ENCODE peak calls at places on chromosomes 12 and 14, in five cellular contexts. F, I, W, T and M are unnamed samples.

GRCh38 chr12:59182660-59183455 is 262.6 kb upstream of the LRIG3 start:
- DNase-seq in W (no peak), T (no peak), I (peak; percentile 3), F (no peak), M (no peak)

GRCh38 chr14:102544034-102544744 is 34.6 kb upstream of the ANKRD9 start:
- DNase-seq in F (peak; percentile 54), I (no peak), T (no peak), W (no peak), M (no peak)

GRCh38 chr12:89384050-89384749 is 31.9 kb upstream of the DUSP6 start:
- DNase-seq in F (peak; percentile 48), W (peak; percentile 40), T (peak; percentile 8), I (peak; percentile 92), M (no peak)

GRCh38 chr14:99081880-99082279 is 190.1 kb downstream of the BCL11B start:
- DNase-seq in T (no peak), I (no peak), W (no peak), F (no peak), M (no peak)

GRCh38 chr14:35247777-35248475 is 44.3 kb upstream of the PSMA6 start:
- DNase-seq in T (no peak), F (no peak), W (no peak), I (peak; percentile 49), M (no peak)

GRCh38 chr12:109538191-109538863 is 35.0 kb downstream of the MMAB start:
- DNase-seq in T (peak; percentile 80), I (no peak), W (no peak), F (no peak), M (no peak)

GRCh38 chr12:14954269-14954668 is 7.1 kb downstream of the ARHGDIB start:
- DNase-seq in T (no peak), W (no peak), I (no peak), F (no peak), M (peak; percentile 19)

GRCh38 chr14:61406670-61407069 is 85.3 kb downstream of the PRKCH start:
- DNase-seq in F (no peak), W (no peak), I (no peak), T (no peak), M (no peak)

GRCh38 chr12:55019784-55020183 is at the start of gene NEUROD4:
- DNase-seq in W (peak; percentile 19), F (peak; percentile 96), I (peak; percentile 52), T (peak; percentile 36), M (no peak)

GRCh38 chr14:101065246-101065645 is 161.7 kb upstream of the RTL1 start:
- DNase-seq in W (no peak), I (no peak), F (no peak), T (no peak), M (no peak)

GRCh38 chr14:96089401-96089800 is 50.2 kb downstream of the C14orf132 start:
- DNase-seq in I (no peak), F (no peak), W (no peak), T (no peak), M (no peak)

GRCh38 chr14:29627141-29627540 is 300.5 kb downstream of the PRKD1 start:
- DNase-seq in F (no peak), T (no peak), W (no peak), I (peak; percentile 57), M (no peak)

GRCh38 chr14:106737025-106737424 is 1210.6 kb downstream of the TMEM121 start:
- DNase-seq in F (no peak), T (no peak), W (no peak), I (no peak), M (no peak)

GRCh38 chr14:95891742-95892141 is 15.1 kb downstream of the TUNAR start:
- DNase-seq in T (no peak), I (peak; percentile 75), W (no peak), F (no peak), M (no peak)

GRCh38 chr12:23415180-23415579 is 534.3 kb downstream of the SOX5 start:
- DNase-seq in T (no peak), W (no peak), F (no peak), I (no peak), M (no peak)

GRCh38 chr14:57692671-57693070 is 173.2 kb downstream of the SLC35F4 start:
- DNase-seq in W (no peak), T (no peak), F (peak; percentile 13), I (peak; percentile 34), M (no peak)

GRCh38 chr12:62933220-62933870 is 1.6 kb downstream of the PPM1H start:
- DNase-seq in W (peak; percentile 36), F (peak; percentile 57), I (no peak), T (no peak), M (no peak)

GRCh38 chr14:56738020-56738419 is 72.3 kb downstream of the OTX2 start:
- DNase-seq in T (no peak), W (no peak), I (no peak), F (no peak), M (no peak)

GRCh38 chr14:23436327-23437141 is 1.1 kb upstream of the MYH7 start:
- DNase-seq in T (no peak), F (peak; percentile 67), I (no peak), W (no peak), M (no peak)

GRCh38 chr12:3315201-3315661 is 175.8 kb upstream of the PRMT8 start:
- DNase-seq in T (peak; percentile 60), F (no peak), I (peak; percentile 81), W (peak; percentile 76), M (no peak)

GRCh38 chr14:20707622-20708021 is 19.1 kb downstream of the ANG start:
- DNase-seq in T (no peak), F (no peak), I (no peak), W (no peak), M (no peak)

GRCh38 chr12:105480162-105480561 is 149.7 kb downstream of the C12orf75 start:
- DNase-seq in W (no peak), I (peak; percentile 31), F (peak; percentile 51), T (no peak), M (no peak)

GRCh38 chr12:49867580-49868341 is 24.9 kb upstream of the BCDIN3D start:
- DNase-seq in I (no peak), T (peak; percentile 55), F (no peak), W (no peak), M (no peak)

GRCh38 chr14:102154121-102154520 is 14.4 kb downstream of the WDR20 start:
- DNase-seq in T (no peak), F (no peak), I (no peak), W (no peak), M (no peak)

GRCh38 chr14:26856832-26857508 is 259.1 kb upstream of the NOVA1 start:
- DNase-seq in W (no peak), T (no peak), F (no peak), I (no peak), M (no peak)

GRCh38 chr12:70960484-70960883 is 39.9 kb upstream of the PTPRR start:
- DNase-seq in T (no peak), F (no peak), W (no peak), I (no peak), M (no peak)

GRCh38 chr12:117090816-117091711 is 8.2 kb downstream of the TESC start:
- DNase-seq in I (no peak), W (no peak), T (no peak), F (no peak), M (no peak)

GRCh38 chr14:36293824-36294223 is 26.6 kb downstream of the MBIP start:
- DNase-seq in W (no peak), F (no peak), I (peak; percentile 62), T (no peak), M (no peak)

GRCh38 chr14:35499180-35499579 is 34.8 kb upstream of the INSM2 start:
- DNase-seq in W (no peak), T (no peak), F (no peak), I (no peak), M (no peak)

GRCh38 chr12:8950287-8950574 is 786 bp upstream of the M6PR start:
- DNase-seq in F (no peak), W (no peak), I (no peak), T (no peak), M (no peak)

GRCh38 chr12:76586764-76587395 is 27.3 kb upstream of the OSBPL8 start:
- DNase-seq in W (no peak), T (peak; percentile 12), I (peak; percentile 67), F (peak; percentile 23), M (no peak)

GRCh38 chr12:108302471-108303311 is 36.4 kb downstream of the CMKLR1 start:
- DNase-seq in W (peak; percentile 88), I (no peak), F (peak; percentile 38), T (no peak), M (no peak)

GRCh38 chr12:53031616-53032015 is 18.2 kb upstream of the TNS2 start:
- DNase-seq in W (no peak), T (no peak), I (no peak), F (no peak), M (no peak)

GRCh38 chr12:53034459-53034858 is 15.4 kb upstream of the TNS2 start:
- DNase-seq in I (no peak), T (no peak), W (no peak), F (no peak), M (no peak)

GRCh38 chr12:53039851-53040250 is 10.0 kb upstream of the TNS2 start:
- DNase-seq in I (no peak), T (no peak), F (no peak), W (no peak), M (no peak)

GRCh38 chr12:53036802-53037201 is 13.1 kb upstream of the TNS2 start:
- DNase-seq in W (no peak), I (no peak), F (no peak), T (no peak), M (no peak)
- H3K36me3 ChIP-seq in W (peaks cover 90% of the 10 kb centered on the region), I (peaks cover 63% of the 10 kb centered on the region), F (peaks cover 12% of the 10 kb centered on the region), T (peaks cover 85% of the 10 kb centered on the region), M (peaks cover 68% of the 10 kb centered on the region)

GRCh38 chr12:124394462-124395128 is 99.7 kb downstream of the RFLNA start:
- DNase-seq in F (no peak), I (no peak), W (no peak), T (no peak), M (no peak)

GRCh38 chr12:124396544-124397398 is 101.9 kb downstream of the RFLNA start:
- DNase-seq in F (no peak), I (no peak), T (peak; percentile 71), W (peak; percentile 79), M (no peak)

GRCh38 chr12:124395986-124396385 is 101.1 kb downstream of the RFLNA start:
- DNase-seq in I (no peak), W (no peak), F (no peak), T (peak; percentile 60), M (no peak)

GRCh38 chr12:124393831-124394230 is 98.9 kb downstream of the RFLNA start:
- DNase-seq in W (no peak), F (no peak), I (no peak), T (no peak), M (no peak)

GRCh38 chr12:124395284-124395752 is 100.4 kb downstream of the RFLNA start:
- DNase-seq in T (peak; percentile 90), W (no peak), F (no peak), I (no peak), M (no peak)
- H3K36me3 ChIP-seq in T (peaks cover 48% of the 10 kb centered on the region), W (peaks cover 39% of the 10 kb centered on the region), F (no peaks in the 10 kb centered on the region), I (peaks cover 52% of the 10 kb centered on the region), M (peaks cover 56% of the 10 kb centered on the region)

GRCh38 chr12:31973818-31974217 is 14.6 kb downstream of the RESF1 start:
- DNase-seq in W (no peak), T (no peak), F (no peak), I (no peak), M (no peak)
- H3K36me3 ChIP-seq in W (peaks cover 100% of the 10 kb centered on the region), T (no peaks in the 10 kb centered on the region), F (peaks cover 56% of the 10 kb centered on the region), I (peaks cover 12% of the 10 kb centered on the region), M (peaks cover 96% of the 10 kb centered on the region)

GRCh38 chr12:57199191-57199590 is 17.4 kb upstream of the NXPH4 start:
- DNase-seq in I (no peak), T (no peak), F (no peak), W (no peak), M (no peak)
- H3K36me3 ChIP-seq in I (peaks cover 100% of the 10 kb centered on the region), T (no peaks in the 10 kb centered on the region), F (no peaks in the 10 kb centered on the region), W (peaks cover 100% of the 10 kb centered on the region), M (no peaks in the 10 kb centered on the region)